ENCODE peak calls at places on chromosomes 7 and 10, in four cellular contexts. One of them, this sample, is unnamed. For H3K36me3, the result is how much of the 10 kb centered on the place peaks cover.

GRCh38 chr7:116218051-116218645 is 7.8 kb downstream of the TES start:
- DNase-seq in stomach: peak
- DNase-seq in CD8-positive, alpha-beta memory T cell: no peak
- DNase-seq in PC-3: peak
- DNase-seq in this sample: peak

GRCh38 chr10:20672724-20673123 is 224.4 kb downstream of the NEBL start:
- DNase-seq in stomach: no peak
- DNase-seq in PC-3: no peak
- DNase-seq in CD8-positive, alpha-beta memory T cell: no peak
- DNase-seq in this sample: no peak

GRCh38 chr7:24659505-24659904 is 86.3 kb downstream of the PALS2 start:
- DNase-seq in stomach: no peak
- DNase-seq in PC-3: no peak
- DNase-seq in CD8-positive, alpha-beta memory T cell: no peak
- DNase-seq in this sample: no peak

GRCh38 chr10:58516118-58516517 is 3.4 kb downstream of the BICC1 start:
- DNase-seq in CD8-positive, alpha-beta memory T cell: no peak
- DNase-seq in stomach: no peak
- DNase-seq in PC-3: peak
- DNase-seq in this sample: no peak

GRCh38 chr7:55065511-55066229 is 46.9 kb downstream of the EGFR start:
- DNase-seq in CD8-positive, alpha-beta memory T cell: no peak
- DNase-seq in stomach: no peak
- DNase-seq in PC-3: peak
- DNase-seq in this sample: peak

GRCh38 chr7:28481131-28481926 is 69.0 kb downstream of the CREB5 start:
- DNase-seq in PC-3: no peak
- DNase-seq in stomach: no peak
- DNase-seq in CD8-positive, alpha-beta memory T cell: no peak
- DNase-seq in this sample: peak

GRCh38 chr7:95398155-95398940 is 2.2 kb upstream of the PON3 start:
- DNase-seq in CD8-positive, alpha-beta memory T cell: no peak
- DNase-seq in stomach: no peak
- DNase-seq in PC-3: no peak
- DNase-seq in this sample: no peak

GRCh38 chr7:79782256-79782655 is 328.8 kb upstream of the MAGI2 start:
- DNase-seq in CD8-positive, alpha-beta memory T cell: no peak
- DNase-seq in stomach: no peak
- DNase-seq in PC-3: no peak
- DNase-seq in this sample: no peak

GRCh38 chr7:158377800-158378623 is 209.6 kb downstream of the PTPRN2 start:
- DNase-seq in stomach: peak
- DNase-seq in CD8-positive, alpha-beta memory T cell: no peak
- DNase-seq in PC-3: peak
- DNase-seq in this sample: no peak

GRCh38 chr7:27202018-27202740 is 2.3 kb upstream of the HOXA13 start:
- DNase-seq in stomach: no peak
- DNase-seq in PC-3: peak
- DNase-seq in CD8-positive, alpha-beta memory T cell: no peak
- DNase-seq in this sample: no peak

GRCh38 chr7:36208406-36208805 is 55.4 kb downstream of the EEPD1 start:
- DNase-seq in stomach: no peak
- DNase-seq in PC-3: no peak
- DNase-seq in CD8-positive, alpha-beta memory T cell: no peak
- DNase-seq in this sample: no peak

GRCh38 chr10:3754727-3755439 is 30.1 kb downstream of the KLF6 start:
- DNase-seq in CD8-positive, alpha-beta memory T cell: no peak
- DNase-seq in PC-3: peak
- DNase-seq in stomach: no peak
- DNase-seq in this sample: peak

GRCh38 chr10:61882621-61883375 is 18.7 kb upstream of the ARID5B start:
- DNase-seq in PC-3: peak
- DNase-seq in stomach: no peak
- DNase-seq in CD8-positive, alpha-beta memory T cell: no peak
- DNase-seq in this sample: no peak

GRCh38 chr7:70694909-70695803 is 436.8 kb upstream of the GALNT17 start:
- DNase-seq in CD8-positive, alpha-beta memory T cell: no peak
- DNase-seq in PC-3: no peak
- DNase-seq in stomach: no peak
- DNase-seq in this sample: no peak

GRCh38 chr7:35831208-35831607 is 30.4 kb downstream of the SEPTIN7 start:
- DNase-seq in PC-3: no peak
- DNase-seq in stomach: no peak
- DNase-seq in CD8-positive, alpha-beta memory T cell: no peak
- DNase-seq in this sample: no peak

GRCh38 chr10:53521081-53521480 is 748.5 kb upstream of the MBL2 start:
- DNase-seq in stomach: no peak
- DNase-seq in PC-3: no peak
- DNase-seq in CD8-positive, alpha-beta memory T cell: no peak
- DNase-seq in this sample: no peak

GRCh38 chr7:68246189-68246633 is 1249.6 kb downstream of the TYW1 start:
- DNase-seq in PC-3: peak
- DNase-seq in stomach: no peak
- DNase-seq in CD8-positive, alpha-beta memory T cell: no peak
- DNase-seq in this sample: no peak

GRCh38 chr10:84715911-84716310 is 387.5 kb downstream of the CCSER2 start:
- DNase-seq in stomach: no peak
- DNase-seq in CD8-positive, alpha-beta memory T cell: no peak
- DNase-seq in PC-3: peak
- DNase-seq in this sample: peak

GRCh38 chr10:96038476-96039387 is 4.7 kb upstream of the CCNJ start:
- DNase-seq in PC-3: no peak
- DNase-seq in CD8-positive, alpha-beta memory T cell: no peak
- DNase-seq in stomach: no peak
- DNase-seq in this sample: peak

GRCh38 chr10:120221873-120222485 is 235.0 kb upstream of the PLPP4 start:
- DNase-seq in PC-3: peak
- DNase-seq in stomach: peak
- DNase-seq in CD8-positive, alpha-beta memory T cell: no peak
- DNase-seq in this sample: peak

GRCh38 chr7:2964208-2964607 is 79.5 kb downstream of the CARD11 start:
- DNase-seq in CD8-positive, alpha-beta memory T cell: no peak
- DNase-seq in PC-3: no peak
- DNase-seq in stomach: no peak
- DNase-seq in this sample: no peak

GRCh38 chr10:68924593-68924992 is 23.5 kb downstream of the DDX50 start:
- DNase-seq in stomach: no peak
- DNase-seq in PC-3: no peak
- DNase-seq in CD8-positive, alpha-beta memory T cell: no peak
- DNase-seq in this sample: peak

GRCh38 chr7:130987092-130987491 is 253.1 kb upstream of the KLF14 start:
- DNase-seq in CD8-positive, alpha-beta memory T cell: no peak
- DNase-seq in stomach: no peak
- DNase-seq in PC-3: peak
- DNase-seq in this sample: no peak

GRCh38 chr7:99390941-99391602 is 16.5 kb downstream of the ARPC1B start:
- DNase-seq in PC-3: no peak
- DNase-seq in stomach: no peak
- DNase-seq in CD8-positive, alpha-beta memory T cell: no peak
- DNase-seq in this sample: no peak

GRCh38 chr10:132735923-132736391 is 50.0 kb downstream of the NKX6-2 start:
- DNase-seq in CD8-positive, alpha-beta memory T cell: no peak
- DNase-seq in stomach: no peak
- DNase-seq in PC-3: no peak
- DNase-seq in this sample: no peak

GRCh38 chr10:121455377-121455776 is 142.9 kb downstream of the FGFR2 start:
- DNase-seq in CD8-positive, alpha-beta memory T cell: no peak
- DNase-seq in stomach: no peak
- DNase-seq in PC-3: no peak
- DNase-seq in this sample: no peak

GRCh38 chr10:86439544-86439943 is 72.9 kb upstream of the GRID1 start:
- DNase-seq in PC-3: peak
- DNase-seq in CD8-positive, alpha-beta memory T cell: no peak
- DNase-seq in stomach: peak
- DNase-seq in this sample: no peak

GRCh38 chr10:5547934-5548660 is 23.3 kb downstream of the CALML3 start:
- DNase-seq in CD8-positive, alpha-beta memory T cell: no peak
- DNase-seq in PC-3: peak
- DNase-seq in stomach: peak
- DNase-seq in this sample: peak

GRCh38 chr7:95596183-95597135 is at the start of gene PDK4:
- DNase-seq in stomach: peak
- DNase-seq in CD8-positive, alpha-beta memory T cell: no peak
- DNase-seq in PC-3: peak
- DNase-seq in this sample: peak

GRCh38 chr10:118950190-118950658 is 79.3 kb upstream of the NANOS1 start:
- DNase-seq in stomach: peak
- DNase-seq in CD8-positive, alpha-beta memory T cell: no peak
- DNase-seq in PC-3: peak
- DNase-seq in this sample: peak

GRCh38 chr7:103009466-103010219 is 65.0 kb downstream of the FBXL13 start:
- DNase-seq in stomach: peak
- DNase-seq in PC-3: no peak
- DNase-seq in CD8-positive, alpha-beta memory T cell: no peak
- DNase-seq in this sample: peak

GRCh38 chr10:67697646-67698245 is 1.8 kb upstream of the CTNNA3 start:
- DNase-seq in stomach: no peak
- DNase-seq in PC-3: peak
- DNase-seq in CD8-positive, alpha-beta memory T cell: peak
- DNase-seq in this sample: peak

GRCh38 chr10:92087750-92088395 is 164.3 kb downstream of the BTAF1 start:
- DNase-seq in CD8-positive, alpha-beta memory T cell: peak
- DNase-seq in stomach: peak
- DNase-seq in PC-3: peak
- DNase-seq in this sample: peak

GRCh38 chr10:96299383-96299782 is 4.9 kb upstream of the DNTT start:
- DNase-seq in CD8-positive, alpha-beta memory T cell: peak
- DNase-seq in PC-3: no peak
- DNase-seq in stomach: peak
- DNase-seq in this sample: peak

GRCh38 chr7:64997164-64997908 is 6.5 kb upstream of the ZNF117 start:
- DNase-seq in CD8-positive, alpha-beta memory T cell: no peak
- DNase-seq in stomach: no peak
- DNase-seq in PC-3: no peak
- DNase-seq in this sample: no peak

GRCh38 chr10:109904397-109904796 is 18.9 kb downstream of the XPNPEP1 start:
- DNase-seq in CD8-positive, alpha-beta memory T cell: no peak
- DNase-seq in stomach: no peak
- DNase-seq in PC-3: no peak
- DNase-seq in this sample: no peak
- H3K36me3 ChIP-seq in CD8-positive, alpha-beta memory T cell: under half
- H3K36me3 ChIP-seq in stomach: under half
- H3K36me3 ChIP-seq in PC-3: under half
- H3K36me3 ChIP-seq in this sample: under half

GRCh38 chr10:24456319-24456718 is 247.4 kb downstream of the KIAA1217 start:
- DNase-seq in stomach: no peak
- DNase-seq in PC-3: peak
- DNase-seq in CD8-positive, alpha-beta memory T cell: no peak
- DNase-seq in this sample: no peak

GRCh38 chr10:24451325-24451820 is 242.4 kb downstream of the KIAA1217 start:
- DNase-seq in stomach: no peak
- DNase-seq in PC-3: no peak
- DNase-seq in CD8-positive, alpha-beta memory T cell: no peak
- DNase-seq in this sample: no peak

GRCh38 chr10:24453973-24454372 is 245.0 kb downstream of the KIAA1217 start:
- DNase-seq in stomach: no peak
- DNase-seq in PC-3: no peak
- DNase-seq in CD8-positive, alpha-beta memory T cell: no peak
- DNase-seq in this sample: no peak

GRCh38 chr10:24452030-24452429 is 243.1 kb downstream of the KIAA1217 start:
- DNase-seq in CD8-positive, alpha-beta memory T cell: no peak
- DNase-seq in PC-3: no peak
- DNase-seq in stomach: no peak
- DNase-seq in this sample: no peak

DNA sequence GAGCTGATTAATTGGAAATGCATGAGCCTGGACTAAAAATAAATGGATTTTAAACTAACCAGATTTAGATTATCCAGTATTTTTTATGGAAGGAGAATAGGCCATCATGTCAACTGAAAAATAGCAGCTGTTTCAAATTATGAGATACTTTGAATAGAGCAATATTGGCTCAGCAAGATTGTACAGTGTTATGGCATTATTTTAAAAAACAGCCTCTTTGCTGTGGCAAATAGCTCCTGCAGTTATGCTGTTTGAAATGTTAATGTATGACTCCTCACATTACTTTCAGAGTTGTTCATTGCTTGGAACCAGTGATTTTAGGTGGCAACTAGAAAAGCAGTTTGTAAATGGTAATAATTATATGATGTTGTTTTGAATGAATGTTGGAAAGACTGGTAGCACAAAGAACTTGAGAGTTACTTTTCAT is 244.5 kb downstream of the KIAA1217 start:
- DNase-seq in CD8-positive, alpha-beta memory T cell: no peak
- DNase-seq in stomach: no peak
- DNase-seq in PC-3: no peak
- DNase-seq in this sample: no peak
- H3K27ac ChIP-seq in CD8-positive, alpha-beta memory T cell: no peak
- H3K27ac ChIP-seq in stomach: peak
- H3K27ac ChIP-seq in PC-3: no peak
- H3K27ac ChIP-seq in this sample: no peak

GRCh38 chr7:73700070-73700423 is 16.6 kb downstream of the BUD23 start:
- DNase-seq in stomach: no peak
- DNase-seq in PC-3: no peak
- DNase-seq in CD8-positive, alpha-beta memory T cell: no peak
- DNase-seq in this sample: no peak

GRCh38 chr7:73700581-73701134 is 17.3 kb downstream of the BUD23 start:
- DNase-seq in stomach: no peak
- DNase-seq in PC-3: no peak
- DNase-seq in CD8-positive, alpha-beta memory T cell: no peak
- DNase-seq in this sample: no peak

GRCh38 chr7:73702226-73702625 is 17.2 kb downstream of the STX1A start:
- DNase-seq in CD8-positive, alpha-beta memory T cell: no peak
- DNase-seq in stomach: no peak
- DNase-seq in PC-3: no peak
- DNase-seq in this sample: no peak

GRCh38 chr7:73702665-73703064 is 16.8 kb downstream of the STX1A start:
- DNase-seq in PC-3: no peak
- DNase-seq in stomach: no peak
- DNase-seq in CD8-positive, alpha-beta memory T cell: no peak
- DNase-seq in this sample: no peak

DNA sequence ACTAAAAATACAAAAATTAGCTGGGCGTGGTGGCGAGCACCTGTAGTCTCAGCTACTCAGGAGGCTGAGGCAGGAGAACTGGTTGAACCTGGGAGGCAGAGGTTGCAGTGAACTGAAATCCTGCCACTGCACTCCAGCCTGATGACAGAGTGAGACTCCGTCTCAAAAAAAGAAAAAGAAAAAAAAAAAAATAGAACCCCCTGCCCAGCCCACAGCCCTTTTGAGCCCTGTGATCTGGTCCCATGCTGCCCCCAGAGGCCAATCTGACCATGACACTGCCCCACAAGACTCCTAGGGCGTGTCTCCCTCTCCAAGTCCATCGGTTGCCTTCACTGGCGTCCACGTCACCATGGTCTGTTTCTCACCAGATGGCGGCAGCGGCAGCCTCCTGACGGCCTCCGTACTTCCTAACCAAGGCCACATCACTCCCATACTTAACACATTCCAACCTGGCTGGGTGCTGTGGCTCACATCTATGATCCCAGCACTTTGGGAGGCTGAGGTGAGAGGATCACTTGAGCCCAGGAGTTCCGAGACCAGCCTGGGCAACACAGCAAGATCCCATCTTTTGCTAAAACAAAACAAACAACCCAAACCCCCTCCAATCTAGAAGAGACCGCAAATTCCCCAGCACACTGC is 18.0 kb downstream of the STX1A start:
- DNase-seq in stomach: no peak
- DNase-seq in PC-3: peak
- DNase-seq in CD8-positive, alpha-beta memory T cell: no peak
- DNase-seq in this sample: peak
- H3K36me3 ChIP-seq in stomach: under half
- H3K36me3 ChIP-seq in PC-3: half or more
- H3K36me3 ChIP-seq in CD8-positive, alpha-beta memory T cell: under half
- H3K36me3 ChIP-seq in this sample: under half

GRCh38 chr7:603152-603941 is 83.7 kb upstream of the PDGFA start:
- DNase-seq in CD8-positive, alpha-beta memory T cell: no peak
- DNase-seq in stomach: no peak
- DNase-seq in PC-3: no peak
- DNase-seq in this sample: no peak
- H3K27ac ChIP-seq in CD8-positive, alpha-beta memory T cell: peak
- H3K27ac ChIP-seq in stomach: peak
- H3K27ac ChIP-seq in PC-3: no peak
- H3K27ac ChIP-seq in this sample: peak